ENCODE peak calls at places on chromosomes 7 and 10, in four cellular contexts. One of them, this sample, is unnamed.

GRCh38 chr10:110216942-110217341 is 9.5 kb downstream of the MXI1 start:
- DNase-seq in fibroblast of lung: no peak
- DNase-seq in NCI-H748 treated with DMSO at 0.1 percent for 48 hours: no peak
- DNase-seq in CD4-positive, alpha-beta memory T cell: no peak
- DNase-seq in this sample: no peak

GRCh38 chr7:157439149-157439548 is 102.3 kb downstream of the DNAJB6 start:
- DNase-seq in fibroblast of lung: no peak
- DNase-seq in NCI-H748 treated with DMSO at 0.1 percent for 48 hours: no peak
- DNase-seq in CD4-positive, alpha-beta memory T cell: no peak
- DNase-seq in this sample: no peak

GRCh38 chr10:23693895-23694294 is 255.0 kb downstream of the OTUD1 start:
- DNase-seq in fibroblast of lung: no peak
- DNase-seq in NCI-H748 treated with DMSO at 0.1 percent for 48 hours: no peak
- DNase-seq in CD4-positive, alpha-beta memory T cell: no peak
- DNase-seq in this sample: no peak

GRCh38 chr10:6513509-6513908 is 66.6 kb downstream of the PRKCQ start:
- DNase-seq in fibroblast of lung: no peak
- DNase-seq in NCI-H748 treated with DMSO at 0.1 percent for 48 hours: no peak
- DNase-seq in CD4-positive, alpha-beta memory T cell: no peak
- DNase-seq in this sample: no peak

GRCh38 chr7:148084138-148084537 is 506.4 kb upstream of the C7orf33 start:
- DNase-seq in fibroblast of lung: peak
- DNase-seq in NCI-H748 treated with DMSO at 0.1 percent for 48 hours: peak
- DNase-seq in CD4-positive, alpha-beta memory T cell: no peak
- DNase-seq in this sample: peak

GRCh38 chr7:131424219-131424822 is 96.6 kb downstream of the MKLN1 start:
- DNase-seq in fibroblast of lung: peak
- DNase-seq in NCI-H748 treated with DMSO at 0.1 percent for 48 hours: peak
- DNase-seq in CD4-positive, alpha-beta memory T cell: peak
- DNase-seq in this sample: peak

GRCh38 chr10:70672993-70673928 is 955 bp downstream of the ADAMTS14 start:
- DNase-seq in fibroblast of lung: peak
- DNase-seq in NCI-H748 treated with DMSO at 0.1 percent for 48 hours: no peak
- DNase-seq in CD4-positive, alpha-beta memory T cell: no peak
- DNase-seq in this sample: no peak

GRCh38 chr10:63588436-63589180 is 67.4 kb downstream of the REEP3 start:
- DNase-seq in fibroblast of lung: peak
- DNase-seq in NCI-H748 treated with DMSO at 0.1 percent for 48 hours: no peak
- DNase-seq in CD4-positive, alpha-beta memory T cell: no peak
- DNase-seq in this sample: no peak

GRCh38 chr7:112970771-112971170 is 115.9 kb downstream of the GPR85 start:
- DNase-seq in fibroblast of lung: no peak
- DNase-seq in NCI-H748 treated with DMSO at 0.1 percent for 48 hours: no peak
- DNase-seq in CD4-positive, alpha-beta memory T cell: no peak
- DNase-seq in this sample: no peak

GRCh38 chr10:65294329-65294728 is 1631.5 kb upstream of the LRRTM3 start:
- DNase-seq in fibroblast of lung: peak
- DNase-seq in NCI-H748 treated with DMSO at 0.1 percent for 48 hours: no peak
- DNase-seq in CD4-positive, alpha-beta memory T cell: no peak
- DNase-seq in this sample: peak

GRCh38 chr7:128056901-128057300 is 25.7 kb upstream of the LRRC4 start:
- DNase-seq in fibroblast of lung: peak
- DNase-seq in NCI-H748 treated with DMSO at 0.1 percent for 48 hours: no peak
- DNase-seq in CD4-positive, alpha-beta memory T cell: no peak
- DNase-seq in this sample: no peak

GRCh38 chr10:51832652-51833383 is 133.4 kb upstream of the CSTF2T start:
- DNase-seq in fibroblast of lung: peak
- DNase-seq in NCI-H748 treated with DMSO at 0.1 percent for 48 hours: no peak
- DNase-seq in CD4-positive, alpha-beta memory T cell: no peak
- DNase-seq in this sample: peak

GRCh38 chr10:29611796-29612381 is 22.9 kb downstream of the SVIL start:
- DNase-seq in fibroblast of lung: peak
- DNase-seq in NCI-H748 treated with DMSO at 0.1 percent for 48 hours: no peak
- DNase-seq in CD4-positive, alpha-beta memory T cell: no peak
- DNase-seq in this sample: no peak

GRCh38 chr7:132742152-132742551 is 165.9 kb upstream of the PLXNA4 start:
- DNase-seq in fibroblast of lung: peak
- DNase-seq in NCI-H748 treated with DMSO at 0.1 percent for 48 hours: no peak
- DNase-seq in CD4-positive, alpha-beta memory T cell: no peak
- DNase-seq in this sample: peak

GRCh38 chr7:34025579-34025978 is 120.2 kb downstream of the BMPER start:
- DNase-seq in fibroblast of lung: no peak
- DNase-seq in NCI-H748 treated with DMSO at 0.1 percent for 48 hours: no peak
- DNase-seq in CD4-positive, alpha-beta memory T cell: no peak
- DNase-seq in this sample: no peak

GRCh38 chr10:99329238-99329890 is at the start of gene CNNM1:
- DNase-seq in fibroblast of lung: no peak
- DNase-seq in NCI-H748 treated with DMSO at 0.1 percent for 48 hours: no peak
- DNase-seq in CD4-positive, alpha-beta memory T cell: no peak
- DNase-seq in this sample: peak

GRCh38 chr7:75650671-75651070 is 88.1 kb downstream of the HIP1 start:
- DNase-seq in fibroblast of lung: peak
- DNase-seq in NCI-H748 treated with DMSO at 0.1 percent for 48 hours: no peak
- DNase-seq in CD4-positive, alpha-beta memory T cell: no peak
- DNase-seq in this sample: no peak

GRCh38 chr7:66145404-66145843 is 30.8 kb downstream of the CRCP start:
- DNase-seq in fibroblast of lung: no peak
- DNase-seq in NCI-H748 treated with DMSO at 0.1 percent for 48 hours: no peak
- DNase-seq in CD4-positive, alpha-beta memory T cell: no peak
- DNase-seq in this sample: no peak

GRCh38 chr10:124053971-124054370 is 39.4 kb downstream of the CHST15 start:
- DNase-seq in fibroblast of lung: no peak
- DNase-seq in NCI-H748 treated with DMSO at 0.1 percent for 48 hours: no peak
- DNase-seq in CD4-positive, alpha-beta memory T cell: no peak
- DNase-seq in this sample: no peak

GRCh38 chr7:129436335-129436923 is 2.2 kb downstream of the STRIP2 start:
- DNase-seq in fibroblast of lung: no peak
- DNase-seq in NCI-H748 treated with DMSO at 0.1 percent for 48 hours: no peak
- DNase-seq in CD4-positive, alpha-beta memory T cell: no peak
- DNase-seq in this sample: no peak

GRCh38 chr10:3104251-3104918 is 37.0 kb downstream of the PFKP start:
- DNase-seq in fibroblast of lung: no peak
- DNase-seq in NCI-H748 treated with DMSO at 0.1 percent for 48 hours: no peak
- DNase-seq in CD4-positive, alpha-beta memory T cell: no peak
- DNase-seq in this sample: no peak

GRCh38 chr10:126337241-126337640 is 51.0 kb downstream of the ADAM12 start:
- DNase-seq in fibroblast of lung: no peak
- DNase-seq in NCI-H748 treated with DMSO at 0.1 percent for 48 hours: no peak
- DNase-seq in CD4-positive, alpha-beta memory T cell: no peak
- DNase-seq in this sample: no peak

GRCh38 chr10:13990392-13990805 is 340.3 kb downstream of the FRMD4A start:
- DNase-seq in fibroblast of lung: peak
- DNase-seq in NCI-H748 treated with DMSO at 0.1 percent for 48 hours: no peak
- DNase-seq in CD4-positive, alpha-beta memory T cell: no peak
- DNase-seq in this sample: no peak

GRCh38 chr7:26078437-26079362 is 73.3 kb upstream of the NFE2L3 start:
- DNase-seq in fibroblast of lung: peak
- DNase-seq in NCI-H748 treated with DMSO at 0.1 percent for 48 hours: peak
- DNase-seq in CD4-positive, alpha-beta memory T cell: peak
- DNase-seq in this sample: peak

GRCh38 chr7:14023838-14024237 is 34.4 kb upstream of the ETV1 start:
- DNase-seq in fibroblast of lung: peak
- DNase-seq in NCI-H748 treated with DMSO at 0.1 percent for 48 hours: no peak
- DNase-seq in CD4-positive, alpha-beta memory T cell: no peak
- DNase-seq in this sample: no peak

GRCh38 chr7:55571534-55572377 is 546 bp downstream of the VOPP1 start:
- DNase-seq in fibroblast of lung: peak
- DNase-seq in NCI-H748 treated with DMSO at 0.1 percent for 48 hours: no peak
- DNase-seq in CD4-positive, alpha-beta memory T cell: peak
- DNase-seq in this sample: peak

GRCh38 chr10:3889961-3890522 is 105.0 kb upstream of the KLF6 start:
- DNase-seq in fibroblast of lung: peak
- DNase-seq in NCI-H748 treated with DMSO at 0.1 percent for 48 hours: no peak
- DNase-seq in CD4-positive, alpha-beta memory T cell: no peak
- DNase-seq in this sample: peak

GRCh38 chr10:14032406-14032998 is 298.2 kb downstream of the FRMD4A start:
- DNase-seq in fibroblast of lung: peak
- DNase-seq in NCI-H748 treated with DMSO at 0.1 percent for 48 hours: no peak
- DNase-seq in CD4-positive, alpha-beta memory T cell: peak
- DNase-seq in this sample: no peak

GRCh38 chr10:132461683-132462231 is 64.8 kb downstream of the PWWP2B start:
- DNase-seq in fibroblast of lung: no peak
- DNase-seq in NCI-H748 treated with DMSO at 0.1 percent for 48 hours: no peak
- DNase-seq in CD4-positive, alpha-beta memory T cell: no peak
- DNase-seq in this sample: no peak

GRCh38 chr7:75776295-75776971 is 4.4 kb upstream of the CCL26 start:
- DNase-seq in fibroblast of lung: peak
- DNase-seq in NCI-H748 treated with DMSO at 0.1 percent for 48 hours: no peak
- DNase-seq in CD4-positive, alpha-beta memory T cell: peak
- DNase-seq in this sample: peak